ENCODE peak calls at places on chromosome 14, in ten cellular contexts. N is right lobe of liver; J is IMR-90; H is breast epithelium; Q is CD8-positive, alpha-beta memory T cell; L is aorta; E is GM23248; U is Karpas-422; B is body of pancreas; C is H9. S is an unnamed sample. For H3K4me1, the result is how much of the 10 kb centered on the place peaks cover.

GRCh38 chr14:54420478-54421116 is 20.6 kb downstream of the CNIH1 start:
- DNase-seq in N (no peak), J (peak), H (no peak), Q (no peak), L (no peak), E (peak), U (peak), B (peak), C (no peak), S (no peak)

GRCh38 chr14:57816568-57817284 is 49.2 kb downstream of the SLC35F4 start:
- DNase-seq in N (no peak), J (no peak), H (no peak), Q (no peak), L (no peak), E (peak), U (no peak), B (no peak), C (no peak), S (no peak)

GRCh38 chr14:98803196-98803595 is 468.8 kb downstream of the BCL11B start:
- DNase-seq in N (no peak), J (no peak), H (no peak), Q (no peak), L (no peak), E (no peak), U (no peak), B (no peak), C (no peak), S (no peak)

GRCh38 chr14:95275507-95275906 is 44.2 kb downstream of the CLMN start:
- DNase-seq in N (no peak), J (no peak), H (no peak), Q (no peak), L (no peak), E (no peak), U (peak), B (no peak), C (no peak), S (no peak)

GRCh38 chr14:63938198-63939005 is 85.6 kb downstream of the SYNE2 start:
- DNase-seq in N (no peak), J (peak), H (no peak), Q (no peak), L (no peak), E (no peak), U (no peak), B (no peak), C (no peak), S (no peak)

GRCh38 chr14:92528486-92529100 is 15.0 kb downstream of the RIN3 start:
- DNase-seq in N (no peak), J (no peak), H (no peak), Q (no peak), L (no peak), E (no peak), U (no peak), B (no peak), C (no peak), S (no peak)

GRCh38 chr14:60734465-60735242 is at the start of gene MNAT1:
- DNase-seq in N (peak), J (peak), H (peak), Q (peak), L (peak), E (peak), U (peak), B (peak), C (peak), S (peak)

GRCh38 chr14:34911209-34912150 is 36.3 kb upstream of the BAZ1A start:
- DNase-seq in N (no peak), J (peak), H (no peak), Q (no peak), L (no peak), E (peak), U (no peak), B (no peak), C (no peak), S (no peak)

GRCh38 chr14:65006251-65006721 is 19.6 kb downstream of the FNTB start:
- DNase-seq in N (no peak), J (no peak), H (no peak), Q (no peak), L (no peak), E (no peak), U (no peak), B (no peak), C (no peak), S (no peak)

GRCh38 chr14:60777856-60778578 is 43.5 kb downstream of the MNAT1 start:
- DNase-seq in N (no peak), J (peak), H (no peak), Q (no peak), L (no peak), E (peak), U (no peak), B (no peak), C (no peak), S (no peak)

GRCh38 chr14:89707086-89707485 is 247.4 kb downstream of the EFCAB11 start:
- DNase-seq in N (no peak), J (no peak), H (no peak), Q (no peak), L (no peak), E (no peak), U (no peak), B (no peak), C (no peak), S (no peak)

GRCh38 chr14:96122496-96122895 is 82.1 kb upstream of the BDKRB2 start:
- DNase-seq in N (no peak), J (peak), H (no peak), Q (no peak), L (no peak), E (peak), U (no peak), B (peak), C (no peak), S (no peak)

GRCh38 chr14:55610717-55611370 is 30.8 kb downstream of the KTN1 start:
- DNase-seq in N (no peak), J (no peak), H (no peak), Q (no peak), L (no peak), E (no peak), U (no peak), B (no peak), C (peak), S (no peak)

GRCh38 chr14:73662439-73663056 is 17.8 kb downstream of the DNAL1 start:
- DNase-seq in N (no peak), J (peak), H (no peak), Q (no peak), L (peak), E (peak), U (no peak), B (peak), C (peak), S (no peak)

GRCh38 chr14:77071938-77072388 is 26.1 kb upstream of the CIPC start:
- DNase-seq in N (no peak), J (peak), H (no peak), Q (no peak), L (no peak), E (peak), U (no peak), B (no peak), C (no peak), S (no peak)

GRCh38 chr14:54025661-54026060 is 69.0 kb upstream of the BMP4 start:
- DNase-seq in N (peak), J (peak), H (no peak), Q (no peak), L (no peak), E (peak), U (peak), B (no peak), C (no peak), S (no peak)

GRCh38 chr14:21923820-21924219 is 250.2 kb upstream of the OR4E1 start:
- DNase-seq in N (no peak), J (no peak), H (no peak), Q (peak), L (no peak), E (no peak), U (no peak), B (no peak), C (no peak), S (no peak)

GRCh38 chr14:66234411-66234810 is 251.8 kb upstream of the CCDC196 start:
- DNase-seq in N (no peak), J (no peak), H (no peak), Q (no peak), L (no peak), E (no peak), U (no peak), B (no peak), C (no peak), S (no peak)

GRCh38 chr14:22448905-22449611 is 140.0 kb downstream of the DAD1 start:
- DNase-seq in N (no peak), J (peak), H (no peak), Q (no peak), L (peak), E (peak), U (no peak), B (peak), C (no peak), S (no peak)

GRCh38 chr14:23568600-23569310 is 1.2 kb upstream of the AP1G2 start:
- DNase-seq in N (no peak), J (no peak), H (peak), Q (no peak), L (peak), E (peak), U (peak), B (no peak), C (peak), S (no peak)

GRCh38 chr14:96166475-96167223 is 38.0 kb upstream of the BDKRB2 start:
- DNase-seq in N (no peak), J (peak), H (no peak), Q (no peak), L (no peak), E (peak), U (no peak), B (no peak), C (peak), S (no peak)

GRCh38 chr14:24909523-24910302 is 140.2 kb downstream of the STXBP6 start:
- DNase-seq in N (no peak), J (no peak), H (no peak), Q (no peak), L (no peak), E (no peak), U (no peak), B (peak), C (no peak), S (no peak)

GRCh38 chr14:24913746-24914145 is 136.2 kb downstream of the STXBP6 start:
- DNase-seq in N (no peak), J (no peak), H (no peak), Q (no peak), L (no peak), E (no peak), U (no peak), B (no peak), C (no peak), S (no peak)

GRCh38 chr14:24913026-24913425 is 136.9 kb downstream of the STXBP6 start:
- DNase-seq in N (no peak), J (no peak), H (no peak), Q (no peak), L (no peak), E (peak), U (no peak), B (no peak), C (no peak), S (no peak)

GRCh38 chr14:24910408-24910986 is 139.4 kb downstream of the STXBP6 start:
- DNase-seq in N (no peak), J (no peak), H (no peak), Q (no peak), L (no peak), E (no peak), U (no peak), B (no peak), C (no peak), S (no peak)

GRCh38 chr14:24911324-24912095 is 138.4 kb downstream of the STXBP6 start:
- DNase-seq in N (no peak), J (peak), H (no peak), Q (no peak), L (no peak), E (peak), U (no peak), B (peak), C (no peak), S (no peak)
- H3K27ac ChIP-seq in N (no peak), J (peak), H (no peak), Q (no peak), L (no peak), E (peak), U (no peak), B (no peak), C (no peak), S (peak)

GRCh38 chr14:75441731-75442130 is 13.9 kb downstream of the JDP2 start:
- DNase-seq in N (no peak), J (no peak), H (no peak), Q (no peak), L (no peak), E (peak), U (no peak), B (no peak), C (peak), S (no peak)
- H3K4me1 ChIP-seq in N (under half), J (under half), H (under half), Q (under half), L (under half), E (half or more), U (half or more), B (under half), C (under half), S (half or more)

GRCh38 chr14:102524026-102524450 is 14.5 kb upstream of the ANKRD9 start:
- DNase-seq in N (no peak), J (no peak), H (no peak), Q (no peak), L (peak), E (no peak), U (no peak), B (no peak), C (no peak), S (no peak)

GRCh38 chr14:102524451-102525212 is 15.1 kb upstream of the ANKRD9 start:
- DNase-seq in N (peak), J (peak), H (peak), Q (peak), L (peak), E (peak), U (peak), B (peak), C (peak), S (peak)

GRCh38 chr14:102525213-102526143 is 15.9 kb upstream of the ANKRD9 start:
- DNase-seq in N (no peak), J (peak), H (no peak), Q (peak), L (no peak), E (peak), U (peak), B (peak), C (no peak), S (no peak)

GRCh38 chr14:102527255-102528232 is 18.0 kb upstream of the ANKRD9 start:
- DNase-seq in N (no peak), J (no peak), H (no peak), Q (no peak), L (no peak), E (peak), U (no peak), B (no peak), C (no peak), S (no peak)

DNA sequence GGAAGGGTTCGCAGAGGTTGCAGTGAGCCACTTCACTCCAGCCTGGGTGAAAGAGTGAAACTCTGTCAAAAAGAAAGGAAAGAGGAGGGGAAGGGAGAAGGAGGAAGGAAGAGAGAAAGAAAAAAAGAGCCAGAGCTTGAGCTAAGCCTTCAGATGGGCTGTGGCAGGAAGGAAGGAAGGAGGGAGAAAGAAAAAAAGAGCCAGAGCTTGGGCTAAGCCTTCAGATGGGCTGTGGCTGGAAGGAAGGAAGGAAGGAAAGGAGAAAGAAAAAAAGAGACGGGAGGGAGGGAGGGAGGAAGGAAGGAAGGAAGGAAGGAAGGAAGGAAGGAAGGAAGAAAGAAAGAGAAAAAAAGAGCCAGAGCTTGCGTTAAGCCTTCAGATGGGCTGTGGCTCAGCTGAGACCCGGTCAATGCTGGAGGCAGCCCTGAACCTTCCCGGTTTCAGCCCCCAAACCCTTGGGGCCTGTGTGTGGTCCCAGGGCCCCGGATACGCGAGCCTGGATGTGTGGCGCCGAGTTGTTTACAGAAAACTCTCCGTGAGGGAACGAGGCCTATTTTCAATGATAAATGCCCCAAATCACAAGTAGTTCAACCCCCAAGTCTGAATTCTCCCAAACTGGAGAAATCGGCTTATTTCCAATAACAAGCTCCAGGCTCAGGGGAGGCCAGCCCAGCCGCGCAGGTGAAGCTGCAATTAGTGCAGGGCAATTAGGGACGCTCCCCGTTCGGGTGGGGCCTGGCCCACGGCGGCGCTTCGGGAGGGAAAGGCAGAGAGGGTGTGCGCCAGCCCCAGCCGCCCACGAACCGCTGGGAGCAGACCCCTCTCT is 13.8 kb upstream of the ANKRD9 start:
- DNase-seq in N (no peak), J (no peak), H (no peak), Q (no peak), L (peak), E (no peak), U (no peak), B (no peak), C (no peak), S (no peak)
- H3K27ac ChIP-seq in N (no peak), J (no peak), H (no peak), Q (no peak), L (no peak), E (no peak), U (no peak), B (no peak), C (no peak), S (no peak)

GRCh38 chr14:68774771-68775613 is 17.9 kb downstream of the ZFP36L1 start:
- DNase-seq in N (no peak), J (peak), H (no peak), Q (no peak), L (peak), E (peak), U (no peak), B (no peak), C (no peak), S (no peak)
- H3K4me1 ChIP-seq in N (under half), J (under half), H (under half), Q (half or more), L (under half), E (under half), U (under half), B (under half), C (under half), S (under half)

DNA sequence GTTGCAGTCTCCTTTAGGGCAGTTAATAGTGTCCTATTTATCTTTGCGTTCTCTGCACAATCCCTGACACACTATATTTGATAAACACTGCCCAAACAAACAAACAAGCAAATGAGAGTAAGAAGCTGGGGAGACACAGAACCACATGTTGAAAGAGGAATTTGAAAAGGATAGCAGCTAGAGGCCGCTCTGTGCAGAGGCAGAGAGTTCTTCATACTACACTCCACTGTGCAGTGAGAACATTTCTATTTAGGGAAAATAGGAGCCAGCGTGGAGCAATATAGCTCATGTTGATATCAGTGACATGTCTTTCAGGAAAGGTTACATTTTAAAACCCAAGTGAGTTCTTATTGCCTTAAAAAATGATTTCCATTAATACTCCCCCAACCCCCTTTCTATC is 140.3 kb upstream of the SEL1L start:
- DNase-seq in N (no peak), J (no peak), H (no peak), Q (no peak), L (no peak), E (no peak), U (no peak), B (no peak), C (no peak), S (no peak)
- H3K27ac ChIP-seq in N (no peak), J (no peak), H (no peak), Q (no peak), L (no peak), E (no peak), U (no peak), B (no peak), C (no peak), S (peak)

DNA sequence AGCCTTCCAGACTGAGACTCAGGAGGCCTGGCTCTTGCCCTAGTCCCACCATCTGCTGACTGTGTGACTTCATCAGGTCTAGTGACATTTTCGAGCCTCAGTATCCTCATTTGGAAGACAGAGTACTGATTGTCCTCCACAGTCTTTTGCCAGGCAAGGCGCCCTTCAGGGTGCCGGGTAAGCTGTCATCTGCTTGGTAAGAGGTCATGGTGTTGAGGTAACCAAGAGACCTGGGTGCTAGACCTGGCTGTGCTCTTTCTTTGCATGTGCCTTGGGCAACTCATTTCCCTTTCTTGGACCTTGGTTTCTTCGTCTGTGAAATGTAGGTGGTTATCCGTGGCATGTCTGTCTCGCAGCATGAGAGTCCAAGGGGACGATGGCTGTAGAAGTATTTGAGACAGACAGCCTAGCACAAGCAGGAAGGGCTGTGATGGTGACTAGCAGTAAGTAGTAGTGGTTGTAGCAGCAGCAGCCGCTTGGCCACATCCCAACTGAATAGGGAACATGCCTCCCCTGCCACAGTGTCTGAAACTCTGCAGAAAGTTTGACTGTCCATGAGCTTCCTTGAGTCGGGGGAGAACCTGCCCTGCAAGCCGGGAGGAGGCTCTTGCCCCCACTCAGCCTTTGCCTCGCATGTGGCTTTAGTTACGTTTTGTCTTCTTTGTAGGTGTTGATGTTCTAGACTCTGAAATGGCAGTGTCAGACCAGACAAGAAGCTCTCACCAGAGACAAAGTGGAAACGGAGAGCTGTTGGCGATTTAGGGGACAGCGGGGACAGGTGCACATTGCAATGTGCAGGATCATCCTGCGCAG is 40.3 kb downstream of the EVL start:
- DNase-seq in N (no peak), J (no peak), H (peak), Q (peak), L (peak), E (no peak), U (no peak), B (peak), C (no peak), S (no peak)
- H3K4me1 ChIP-seq in N (under half), J (under half), H (under half), Q (half or more), L (under half), E (under half), U (under half), B (under half), C (under half), S (half or more)

DNA sequence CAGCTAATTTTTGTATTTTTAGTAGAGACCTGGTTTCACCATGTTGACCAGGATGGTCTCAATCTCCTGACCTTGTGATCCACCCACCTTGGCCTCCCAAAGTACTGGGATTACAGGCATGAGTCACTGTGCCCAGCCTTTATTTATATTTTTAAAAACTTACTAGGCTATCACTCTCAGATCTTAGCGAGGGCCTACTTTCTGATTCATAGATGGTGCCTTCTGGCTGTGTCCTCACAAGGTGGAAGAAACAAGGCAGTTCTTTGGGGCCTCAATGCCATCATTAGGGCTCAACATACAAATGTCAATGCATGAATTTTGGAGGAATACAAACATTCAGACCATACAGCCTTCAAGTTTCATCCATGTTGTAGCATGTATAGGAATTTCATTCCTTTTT is 2.4 kb upstream of the DGLUCY start:
- DNase-seq in N (no peak), J (no peak), H (no peak), Q (no peak), L (no peak), E (no peak), U (no peak), B (no peak), C (no peak), S (no peak)
- H3K27ac ChIP-seq in N (no peak), J (no peak), H (peak), Q (no peak), L (no peak), E (no peak), U (no peak), B (no peak), C (no peak), S (no peak)

GRCh38 chr14:104967144-104967413 is 11.1 kb downstream of the AHNAK2 start:
- DNase-seq in N (no peak), J (no peak), H (no peak), Q (no peak), L (no peak), E (no peak), U (no peak), B (no peak), C (no peak), S (no peak)
- H3K4me1 ChIP-seq in N (under half), J (under half), H (under half), Q (under half), L (under half), E (under half), U (under half), B (under half), C (under half), S (under half)

GRCh38 chr14:30560581-30560980 is 1.6 kb downstream of the G2E3 start:
- DNase-seq in N (no peak), J (no peak), H (no peak), Q (no peak), L (no peak), E (no peak), U (no peak), B (no peak), C (no peak), S (no peak)
- H3K27ac ChIP-seq in N (no peak), J (peak), H (no peak), Q (no peak), L (no peak), E (peak), U (peak), B (no peak), C (no peak), S (no peak)